ENCODE peak calls at places on chromosome 18, in six cellular contexts. Q is tibial artery, I is right atrium auricular region, K is PC-3, U is MM.1S, R is IMR-90. M is an unnamed sample.

GRCh38 chr18:5890261-5890605 is 5.1 kb downstream of the TMEM200C start:
- DNase-seq in Q (peak), I (no peak), K (peak), U (peak), R (no peak), M (peak)

GRCh38 chr18:45291616-45292612 is 323.4 kb upstream of the SLC14A2 start:
- DNase-seq in Q (no peak), I (no peak), K (no peak), U (no peak), R (no peak), M (no peak)

GRCh38 chr18:6728318-6728717 is 1.2 kb upstream of the ARHGAP28 start:
- DNase-seq in Q (no peak), I (no peak), K (no peak), U (no peak), R (no peak), M (no peak)

GRCh38 chr18:12397793-12398192 is 9.9 kb upstream of the PRELID3A start:
- DNase-seq in Q (no peak), I (no peak), K (no peak), U (no peak), R (no peak), M (no peak)

GRCh38 chr18:55316615-55317184 is 271.3 kb downstream of the TCF4 start:
- DNase-seq in Q (no peak), I (no peak), K (no peak), U (no peak), R (no peak), M (no peak)

GRCh38 chr18:60656563-60656962 is 284.0 kb upstream of the MC4R start:
- DNase-seq in Q (no peak), I (no peak), K (no peak), U (no peak), R (no peak), M (no peak)

GRCh38 chr18:26655614-26656400 is 107.5 kb upstream of the KCTD1 start:
- DNase-seq in Q (peak), I (no peak), K (peak), U (peak), R (peak), M (peak)

GRCh38 chr18:9787716-9788115 is 79.6 kb downstream of the RAB31 start:
- DNase-seq in Q (no peak), I (no peak), K (no peak), U (no peak), R (peak), M (no peak)

GRCh38 chr18:11178951-11179549 is 29.7 kb upstream of the PIEZO2 start:
- DNase-seq in Q (peak), I (peak), K (no peak), U (no peak), R (no peak), M (no peak)

GRCh38 chr18:26865557-26865956 is at the start of gene AQP4:
- DNase-seq in Q (no peak), I (no peak), K (no peak), U (no peak), R (no peak), M (peak)

GRCh38 chr18:71012789-71013188 is 723.9 kb downstream of the SOCS6 start:
- DNase-seq in Q (no peak), I (no peak), K (no peak), U (no peak), R (no peak), M (no peak)

GRCh38 chr18:63762518-63762917 is 12.7 kb upstream of the SERPINB7 start:
- DNase-seq in Q (no peak), I (no peak), K (peak), U (no peak), R (peak), M (no peak)

GRCh38 chr18:7198326-7198725 is 32.6 kb upstream of the LRRC30 start:
- DNase-seq in Q (no peak), I (no peak), K (no peak), U (no peak), R (no peak), M (no peak)

GRCh38 chr18:62881509-62882016 is 166.2 kb downstream of the PHLPP1 start:
- DNase-seq in Q (peak), I (peak), K (peak), U (no peak), R (peak), M (no peak)

GRCh38 chr18:25875574-25875973 is 214.8 kb downstream of the SS18 start:
- DNase-seq in Q (no peak), I (no peak), K (no peak), U (no peak), R (no peak), M (no peak)

GRCh38 chr18:5294113-5294617 is 1.4 kb downstream of the ZBTB14 start:
- DNase-seq in Q (peak), I (no peak), K (no peak), U (no peak), R (peak), M (peak)

GRCh38 chr18:1488957-1489356 is 584.3 kb downstream of the ADCYAP1 start:
- DNase-seq in Q (no peak), I (no peak), K (no peak), U (no peak), R (no peak), M (no peak)

GRCh38 chr18:61322265-61322873 is 10.9 kb upstream of the CDH20 start:
- DNase-seq in Q (no peak), I (no peak), K (peak), U (peak), R (peak), M (no peak)

GRCh38 chr18:6022840-6023239 is 127.5 kb upstream of the TMEM200C start:
- DNase-seq in Q (no peak), I (no peak), K (no peak), U (no peak), R (peak), M (no peak)

GRCh38 chr18:51132256-51132935 is 65.1 kb downstream of the MEX3C start:
- DNase-seq in Q (no peak), I (no peak), K (no peak), U (no peak), R (no peak), M (no peak)

GRCh38 chr18:63240541-63241316 is 78.8 kb downstream of the BCL2 start:
- DNase-seq in Q (no peak), I (no peak), K (no peak), U (no peak), R (no peak), M (no peak)

GRCh38 chr18:56009451-56009850 is 421.5 kb upstream of the TCF4 start:
- DNase-seq in Q (no peak), I (no peak), K (no peak), U (no peak), R (no peak), M (no peak)

GRCh38 chr18:55794288-55795052 is 206.5 kb upstream of the TCF4 start:
- DNase-seq in Q (no peak), I (no peak), K (no peak), U (no peak), R (peak), M (no peak)

GRCh38 chr18:74534981-74535649 is 815 bp downstream of the CNDP1 start:
- DNase-seq in Q (peak), I (no peak), K (no peak), U (peak), R (no peak), M (no peak)

GRCh38 chr18:49697757-49698595 is 115.4 kb downstream of the ACAA2 start:
- DNase-seq in Q (no peak), I (no peak), K (peak), U (no peak), R (peak), M (peak)

GRCh38 chr18:10454800-10455550 is 540 bp downstream of the APCDD1 start:
- DNase-seq in Q (peak), I (no peak), K (no peak), U (peak), R (peak), M (peak)

GRCh38 chr18:9825571-9826073 is 60.2 kb upstream of the TXNDC2 start:
- DNase-seq in Q (no peak), I (no peak), K (peak), U (no peak), R (peak), M (no peak)

GRCh38 chr18:34880882-34881852 is 160.0 kb upstream of the MAPRE2 start:
- DNase-seq in Q (no peak), I (no peak), K (no peak), U (no peak), R (peak), M (no peak)
- TF ChIP-seq CTCF in Q (no peak), I (peak), K (peak), U (no peak), R (peak), M (no peak)

GRCh38 chr18:2982452-2983172 is 30.3 kb downstream of the LPIN2 start:
- DNase-seq in Q (no peak), I (no peak), K (no peak), U (peak), R (no peak), M (no peak)
- H3K27ac ChIP-seq in Q (peak), I (peak), K (peak), U (no peak), R (peak), M (peak)

DNA sequence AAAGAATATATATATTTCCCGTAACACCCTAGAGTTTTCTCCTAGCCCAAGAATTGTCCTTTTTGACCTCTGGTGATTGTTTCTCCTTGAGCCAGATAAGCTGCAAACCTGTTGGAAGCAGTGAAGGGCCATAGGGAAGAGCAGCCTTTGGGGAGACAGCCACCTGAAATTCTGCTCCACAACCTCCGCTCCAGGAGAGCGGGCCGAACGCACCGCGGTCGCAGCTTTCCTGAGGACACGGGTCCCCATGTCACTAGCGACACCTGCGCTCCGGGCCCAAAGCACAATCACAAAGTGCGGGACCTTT is 620 bp upstream of the DSG2 start:
- DNase-seq in Q (no peak), I (no peak), K (no peak), U (no peak), R (no peak), M (no peak)
- H3K4me3 ChIP-seq in Q (no peak), I (peak), K (peak), U (peak), R (no peak), M (peak)

DNA sequence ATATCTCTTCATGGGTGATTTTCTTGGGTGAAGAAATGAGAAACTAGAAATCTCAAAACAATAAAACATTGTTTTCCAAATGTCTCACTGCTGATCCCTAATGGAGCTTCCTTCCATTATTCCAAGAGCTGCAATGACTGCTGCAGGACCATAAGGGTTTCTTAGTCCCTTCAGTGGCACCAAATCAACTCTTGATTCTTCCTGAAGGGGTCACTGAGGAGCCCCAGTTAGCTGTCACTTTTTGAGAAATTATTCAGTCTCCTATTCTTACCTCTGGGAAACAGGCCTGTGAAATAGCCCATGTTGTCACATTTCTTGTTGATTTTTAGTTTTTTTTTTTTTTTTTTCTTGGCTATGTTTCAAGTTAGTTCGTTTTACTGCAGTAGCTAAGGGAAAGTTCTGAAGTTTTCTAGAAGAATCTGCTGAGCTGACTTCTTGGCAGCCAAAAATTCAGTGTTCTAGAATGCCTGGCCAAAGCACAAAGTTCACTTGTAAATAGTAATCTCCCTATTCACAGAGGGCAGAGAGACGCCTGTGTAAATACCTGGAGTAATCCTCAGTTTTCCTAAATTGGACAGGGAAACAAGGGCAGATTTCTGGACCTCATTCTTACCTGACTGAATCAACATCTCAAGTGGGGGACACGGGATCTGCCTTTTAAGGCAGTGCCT is 480.0 kb downstream of the RIT2 start:
- DNase-seq in Q (no peak), I (no peak), K (no peak), U (no peak), R (no peak), M (no peak)
- TF ChIP-seq CTCF in Q (no peak), I (no peak), K (no peak), U (no peak), R (no peak), M (no peak)

DNA sequence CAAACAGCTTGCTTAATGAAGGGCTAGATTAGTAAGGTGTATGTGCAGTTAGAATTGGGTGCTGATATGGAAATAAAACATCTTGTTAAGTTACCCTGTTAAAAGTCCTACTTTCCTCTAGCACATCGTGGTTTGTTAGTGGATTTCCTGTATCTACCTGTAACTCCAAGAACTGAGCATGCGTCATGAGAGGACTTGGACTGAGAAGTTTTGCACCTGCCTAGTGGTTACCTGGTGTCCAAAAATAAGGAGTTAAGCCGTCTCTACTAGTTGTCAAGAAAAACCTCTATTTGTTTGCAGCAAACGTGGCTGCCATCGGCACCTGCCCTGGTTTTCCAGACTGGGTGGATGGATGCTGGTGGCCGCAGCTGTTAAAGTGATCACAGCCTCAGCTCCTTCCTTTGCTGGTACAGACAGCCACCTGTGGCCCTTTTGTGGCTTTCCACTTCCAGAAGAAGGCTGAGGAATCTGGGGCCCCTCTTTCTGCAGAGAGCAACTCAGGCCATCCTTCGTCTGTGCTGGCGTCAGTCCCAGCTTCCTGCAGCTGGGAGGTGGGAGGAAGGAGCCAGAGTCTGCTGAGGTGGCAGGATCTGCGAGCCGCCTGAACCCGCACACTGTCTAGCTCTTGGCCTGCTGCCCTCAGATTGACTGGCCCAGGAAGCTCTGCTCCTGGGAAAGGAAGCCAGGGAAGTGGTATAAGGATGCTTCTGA is 56.8 kb downstream of the CABLES1 start:
- DNase-seq in Q (no peak), I (no peak), K (peak), U (peak), R (peak), M (no peak)
- H3K27ac ChIP-seq in Q (no peak), I (no peak), K (no peak), U (peak), R (peak), M (peak)

GRCh38 chr18:57431512-57432080 is 3.6 kb upstream of the ONECUT2 start:
- DNase-seq in Q (no peak), I (no peak), K (no peak), U (no peak), R (no peak), M (no peak)
- H3K4me3 ChIP-seq in Q (no peak), I (no peak), K (no peak), U (no peak), R (no peak), M (no peak)

GRCh38 chr18:52716926-52717325 is 376.9 kb downstream of the DCC start:
- DNase-seq in Q (no peak), I (no peak), K (peak), U (no peak), R (peak), M (no peak)
- TF ChIP-seq CTCF in Q (no peak), I (peak), K (peak), U (no peak), R (peak), M (peak)

M was measured in lower lobe of right lung.